ENCODE peak calls at places on chromosomes 16 and 17, in four cellular contexts. J is endothelial cell of umbilical vein, O is upper lobe of right lung, M is bronchial epithelial cell. K is an unnamed sample.

GRCh38 chr17:37327341-37328090 is 48.3 kb upstream of the C17orf78 start:
- DNase-seq in M (no peak), O (no peak), J (no peak), K (no peak)

GRCh38 chr16:88749358-88749757 is 35.7 kb downstream of the PIEZO1 start:
- DNase-seq in J (no peak), O (no peak), M (no peak), K (no peak)

GRCh38 chr16:85637808-85638186 is 24.7 kb downstream of the GSE1 start:
- DNase-seq in O (peak; percentile 90), J (no peak), M (no peak), K (no peak)

GRCh38 chr16:83939266-83939856 is 13.7 kb upstream of the OSGIN1 start:
- DNase-seq in J (no peak), O (no peak), M (no peak), K (no peak)

GRCh38 chr17:19812407-19812806 is 55.3 kb downstream of the ULK2 start:
- DNase-seq in M (no peak), J (peak; percentile 38), O (no peak), K (no peak)

GRCh38 chr17:48486557-48486956 is 44.3 kb downstream of the HOXB1 start:
- DNase-seq in M (peak; percentile 96), J (no peak), O (no peak), K (no peak)

GRCh38 chr17:39365252-39365651 is 36.2 kb downstream of the FBXL20 start:
- DNase-seq in J (no peak), M (no peak), O (no peak), K (no peak)

GRCh38 chr16:89407925-89408300 is 82.4 kb downstream of the ANKRD11 start:
- DNase-seq in M (no peak), J (peak; percentile 16), O (no peak), K (no peak)

GRCh38 chr17:2084766-2085647 is 30.1 kb downstream of the HIC1 start:
- DNase-seq in O (no peak), J (peak; percentile 98), M (peak; percentile 60), K (peak; percentile 74)

GRCh38 chr16:72862090-72862489 is 185.8 kb downstream of the ZFHX3 start:
- DNase-seq in M (no peak), O (peak; percentile 3), J (no peak), K (no peak)

GRCh38 chr16:65278874-65279273 is 157.0 kb upstream of the CDH11 start:
- DNase-seq in J (no peak), O (no peak), M (no peak), K (no peak)

GRCh38 chr16:66204761-66205160 is 161.7 kb upstream of the CDH5 start:
- DNase-seq in O (no peak), J (no peak), M (no peak), K (no peak)

GRCh38 chr17:78239489-78239931 is 8.1 kb downstream of the TMEM235 start:
- DNase-seq in M (no peak), J (no peak), O (no peak), K (no peak)

GRCh38 chr16:74726736-74727135 is 26.1 kb upstream of the MLKL start:
- DNase-seq in M (no peak), O (no peak), J (no peak), K (no peak)

GRCh38 chr16:1575578-1575977 is 36.3 kb downstream of the IFT140 start:
- DNase-seq in J (no peak), O (no peak), M (no peak), K (no peak)

DNA sequence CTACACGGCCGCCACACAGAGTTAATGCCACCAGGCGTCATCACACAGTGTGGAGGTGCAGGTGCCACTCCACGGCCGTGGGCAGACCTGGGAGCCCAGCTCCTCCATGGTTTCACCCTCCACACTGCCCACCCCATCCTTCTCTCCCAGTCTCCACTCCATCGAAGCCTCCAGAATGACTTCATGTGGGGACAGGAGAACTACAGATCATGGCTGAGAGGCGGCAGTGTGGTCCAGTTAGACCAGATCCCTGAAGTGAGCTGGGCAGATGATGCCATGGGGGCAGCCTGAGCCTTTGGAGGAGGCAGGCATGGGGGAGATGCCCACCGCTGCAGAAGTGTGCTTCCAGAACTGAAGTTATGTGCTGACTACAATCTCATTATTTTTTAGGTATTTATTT is 38.0 kb upstream of the FAAP100 start:
- DNase-seq in M (no peak), O (no peak), J (no peak), K (no peak)
- H3K36me3 ChIP-seq in M (peaks cover 31% of the 10 kb centered on the region), O (peaks cover 98% of the 10 kb centered on the region), J (peaks cover 28% of the 10 kb centered on the region), K (no peaks in the 10 kb centered on the region)

GRCh38 chr17:7011415-7011814 is 1.0 kb upstream of the RNASEK start:
- DNase-seq in M (no peak), J (no peak), O (no peak), K (no peak)
- H3K4me3 ChIP-seq in M (peak overlapping the region; percentile 98), J (peak overlapping the region; percentile 93), O (peak overlapping the region; percentile 94), K (peak overlapping the region; percentile 88)

GRCh38 chr17:32007463-32008298 is 498 bp downstream of the LRRC37B start:
- DNase-seq in J (peak; percentile 48), M (peak; percentile 20), O (peak; percentile 60), K (peak; percentile 19)
- TF ChIP-seq CTCF in J (no peak), M (no peak), O (no peak), K (no peak)

GRCh38 chr16:4227040-4227332 is 14.9 kb downstream of the SRL start:
- DNase-seq in M (no peak), O (no peak), J (no peak), K (no peak)

GRCh38 chr16:4226251-4227039 is 15.4 kb downstream of the SRL start:
- DNase-seq in J (no peak), O (no peak), M (no peak), K (no peak)

GRCh38 chr16:4225075-4225474 is 16.8 kb downstream of the SRL start:
- DNase-seq in J (no peak), O (no peak), M (no peak), K (no peak)
- H3K36me3 ChIP-seq in J (no peaks in the 10 kb centered on the region), O (no peaks in the 10 kb centered on the region), M (no peaks in the 10 kb centered on the region), K (no peaks in the 10 kb centered on the region)

GRCh38 chr17:63151981-63152523 is 186.0 kb downstream of the TANC2 start:
- DNase-seq in M (no peak), O (no peak), J (no peak), K (no peak)

GRCh38 chr17:63150466-63150865 is 184.4 kb downstream of the TANC2 start:
- DNase-seq in J (no peak), O (no peak), M (no peak), K (no peak)

GRCh38 chr17:63153488-63153887 is 187.5 kb downstream of the TANC2 start:
- DNase-seq in O (no peak), M (no peak), J (no peak), K (no peak)

GRCh38 chr17:63154586-63155244 is 188.7 kb downstream of the TANC2 start:
- DNase-seq in O (no peak), M (no peak), J (no peak), K (no peak)

GRCh38 chr17:63150994-63151464 is 185.0 kb downstream of the TANC2 start:
- DNase-seq in M (no peak), O (no peak), J (no peak), K (no peak)
- H3K4me3 ChIP-seq in M (no peak overlapping the region), O (no peak overlapping the region), J (no peak overlapping the region), K (no peak overlapping the region)

GRCh38 chr17:5522476-5522875 is 36.1 kb downstream of the MIS12 start:
- DNase-seq in J (no peak), O (peak; percentile 10), M (no peak), K (no peak)
- TF ChIP-seq CTCF in J (no peak), O (no peak), M (no peak), K (no peak)

GRCh38 chr16:4379001-4379688 is 7.5 kb downstream of the VASN start:
- DNase-seq in M (no peak), J (no peak), O (no peak), K (no peak)
- H3K36me3 ChIP-seq in M (peaks cover 4% of the 10 kb centered on the region), J (no peaks in the 10 kb centered on the region), O (peaks cover 40% of the 10 kb centered on the region), K (peaks cover 42% of the 10 kb centered on the region)

K was measured in tibial nerve.